ENCODE peak calls at places on chromosome 20, in five cellular contexts. V is HCT116, F is Panc1, C is transverse colon, T is K562. S is an unnamed sample. For H3K27me3, the result is how much of the 10 kb centered on the place peaks cover.

GRCh38 chr20:49890651-49891361 is 24.5 kb downstream of the SPATA2 start:
- DNase-seq in V (no peak), F (no peak), C (no peak), T (no peak), S (peak)

GRCh38 chr20:38113401-38114325 is 51.4 kb downstream of the TGM2 start:
- DNase-seq in V (peak), F (no peak), C (no peak), T (peak), S (no peak)

GRCh38 chr20:24779166-24779565 is 169.9 kb upstream of the CST7 start:
- DNase-seq in V (no peak), F (no peak), C (no peak), T (no peak), S (no peak)

GRCh38 chr20:48129319-48129973 is 344.2 kb upstream of the SULF2 start:
- DNase-seq in V (no peak), F (no peak), C (no peak), T (no peak), S (no peak)

GRCh38 chr20:19341348-19342053 is 129.1 kb downstream of the SLC24A3 start:
- DNase-seq in V (no peak), F (no peak), C (no peak), T (no peak), S (no peak)

GRCh38 chr20:34824026-34824860 is 1.2 kb downstream of the NCOA6 start:
- DNase-seq in V (peak), F (peak), C (peak), T (peak), S (peak)

GRCh38 chr20:48898210-48898609 is 23.3 kb upstream of the ARFGEF2 start:
- DNase-seq in V (no peak), F (no peak), C (no peak), T (no peak), S (no peak)

GRCh38 chr20:59151820-59152219 is 11.8 kb upstream of the ZNF831 start:
- DNase-seq in V (no peak), F (no peak), C (no peak), T (no peak), S (no peak)

GRCh38 chr20:9392892-9393857 is 121.2 kb upstream of the LAMP5 start:
- DNase-seq in V (peak), F (no peak), C (peak), T (peak), S (no peak)

GRCh38 chr20:61957961-61958715 is 107.5 kb downstream of the TAF4 start:
- DNase-seq in V (no peak), F (no peak), C (no peak), T (no peak), S (peak)

GRCh38 chr20:61959301-61959700 is 106.4 kb downstream of the TAF4 start:
- DNase-seq in V (peak), F (no peak), C (no peak), T (peak), S (no peak)

GRCh38 chr20:61963149-61963548 is 102.5 kb downstream of the TAF4 start:
- DNase-seq in V (no peak), F (no peak), C (no peak), T (no peak), S (no peak)

GRCh38 chr20:61958773-61959172 is 106.9 kb downstream of the TAF4 start:
- DNase-seq in V (no peak), F (no peak), C (no peak), T (no peak), S (no peak)

GRCh38 chr20:61960836-61961235 is 104.8 kb downstream of the TAF4 start:
- DNase-seq in V (no peak), F (no peak), C (no peak), T (no peak), S (no peak)
- H3K27me3 ChIP-seq in V (under half), F (under half), C (under half), T (under half), S (under half)

DNA sequence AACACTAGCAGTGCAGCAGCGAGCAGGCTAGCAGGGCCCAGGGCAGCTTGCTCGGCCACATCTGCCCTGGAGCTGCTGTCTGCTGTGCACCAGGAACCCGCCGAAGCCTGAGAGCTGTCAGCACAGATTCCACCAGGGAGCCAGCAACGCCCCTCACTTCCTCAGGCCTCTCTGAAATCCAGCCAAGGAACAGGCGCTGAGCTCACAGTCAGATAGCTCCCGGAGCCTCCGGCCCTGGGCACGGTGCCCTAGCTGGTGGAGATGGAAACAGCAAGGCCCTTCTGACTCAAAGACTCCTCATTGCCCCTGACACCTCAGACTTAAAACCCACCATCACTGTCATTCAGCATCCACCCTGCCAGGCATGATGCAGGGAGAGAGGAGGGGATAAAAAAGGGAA is 839.4 kb downstream of the MAFB start:
- DNase-seq in V (no peak), F (no peak), C (peak), T (no peak), S (peak)
- TF ChIP-seq CTCF in V (no peak), F (no peak), C (no peak), T (no peak), S (no peak)

DNA sequence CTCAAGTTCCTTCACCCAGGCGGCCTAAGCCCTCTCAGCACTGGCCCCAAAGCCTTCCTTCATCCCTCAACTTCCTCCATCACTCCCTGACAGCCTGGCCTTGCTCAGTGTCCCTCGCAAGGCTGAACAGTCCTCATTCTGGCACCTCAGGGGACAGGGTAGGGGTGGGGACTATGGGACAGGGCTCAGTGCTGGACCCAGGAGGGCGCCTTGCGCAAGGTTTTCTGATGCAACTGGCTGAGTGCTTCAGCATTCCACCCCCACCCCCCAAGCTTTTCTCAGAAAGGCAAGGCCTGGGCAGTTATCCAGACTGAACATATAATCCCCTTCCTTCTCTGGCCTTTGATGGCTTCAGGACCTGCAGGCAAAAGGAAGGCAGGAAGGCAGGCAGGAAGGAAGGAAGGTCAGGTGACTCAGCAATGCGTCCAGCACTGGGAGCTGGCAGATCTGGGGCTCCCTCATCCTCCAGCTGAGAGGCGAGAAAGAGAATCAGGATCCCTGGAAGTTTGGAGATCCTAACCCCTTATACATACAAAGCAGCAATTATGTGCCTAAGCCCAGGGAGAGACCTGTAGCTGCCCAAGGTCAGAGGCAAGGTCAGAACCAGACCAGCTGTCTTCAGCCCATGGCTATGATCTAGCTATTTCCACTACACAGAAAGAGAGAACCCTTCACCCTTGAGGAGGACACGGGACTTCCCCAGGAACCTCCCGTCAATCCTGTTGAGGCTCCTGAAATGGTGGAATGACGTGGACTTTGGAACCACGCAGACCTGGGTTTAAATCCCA is 8.6 kb upstream of the TRIB3 start:
- DNase-seq in V (peak), F (no peak), C (peak), T (peak), S (no peak)
- TF ChIP-seq POLR2AphosphoS5 in V (peak), F (no peak), C (no peak), T (peak), S (no peak)

GRCh38 chr20:4344660-4345059 is 329.3 kb upstream of the RNF24 start:
- DNase-seq in V (no peak), F (no peak), C (no peak), T (no peak), S (no peak)
- H3K27me3 ChIP-seq in V (under half), F (under half), C (under half), T (under half), S (under half)

GRCh38 chr20:32664352-32665159 is 9.2 kb downstream of the C20orf203 start:
- DNase-seq in V (no peak), F (no peak), C (no peak), T (peak), S (no peak)

GRCh38 chr20:32663704-32664351 is 9.9 kb downstream of the C20orf203 start:
- DNase-seq in V (no peak), F (no peak), C (no peak), T (no peak), S (no peak)

GRCh38 chr20:32667030-32667429 is 6.7 kb downstream of the C20orf203 start:
- DNase-seq in V (no peak), F (no peak), C (no peak), T (no peak), S (no peak)

GRCh38 chr20:32660661-32661060 is 13.1 kb downstream of the C20orf203 start:
- DNase-seq in V (no peak), F (no peak), C (no peak), T (no peak), S (no peak)

DNA sequence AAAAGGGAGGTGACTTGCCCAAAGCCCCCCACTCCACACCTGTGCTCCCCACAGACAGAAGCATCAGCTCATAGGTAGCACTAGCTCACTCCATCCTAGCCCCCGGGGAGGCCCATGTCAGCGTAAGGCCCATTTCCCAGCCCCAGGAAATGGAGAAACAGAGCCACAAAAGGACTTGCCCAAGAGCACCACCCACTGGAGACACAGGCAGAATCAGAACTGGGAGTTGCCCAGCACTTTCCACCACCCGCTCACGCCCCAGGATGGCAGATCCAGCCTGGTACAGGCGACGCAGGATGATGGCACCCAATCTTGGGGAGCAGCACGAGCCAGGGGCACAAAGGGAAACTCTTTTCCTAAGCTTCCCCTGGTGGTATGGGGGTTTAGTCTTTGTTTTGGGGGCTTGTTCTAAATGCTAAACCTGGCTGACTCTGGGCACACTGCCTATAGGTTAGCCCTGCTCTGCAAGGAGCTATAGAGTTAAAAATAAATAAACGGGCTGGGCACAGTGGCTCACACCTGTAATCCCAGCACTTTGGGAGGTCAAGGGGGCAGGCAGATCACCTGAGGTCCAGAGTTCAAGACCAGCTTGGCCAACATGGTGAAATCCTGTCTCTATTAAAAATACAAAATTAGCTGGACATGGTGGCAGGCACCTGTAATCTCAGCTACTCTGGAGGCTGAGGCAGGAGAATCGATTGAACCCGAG is 11.8 kb downstream of the C20orf203 start:
- DNase-seq in V (no peak), F (no peak), C (no peak), T (no peak), S (no peak)
- TF ChIP-seq CTCF in V (no peak), F (no peak), C (no peak), T (peak), S (no peak)

GRCh38 chr20:10504893-10505292 is 69.8 kb downstream of the SLX4IP start:
- DNase-seq in V (no peak), F (no peak), C (no peak), T (no peak), S (no peak)
- TF ChIP-seq POLR2AphosphoS5 in V (no peak), F (no peak), C (peak), T (no peak), S (peak)

GRCh38 chr20:46903937-46904336 is 9.3 kb downstream of the EYA2 start:
- DNase-seq in V (no peak), F (no peak), C (no peak), T (no peak), S (no peak)
- H3K27me3 ChIP-seq in V (under half), F (under half), C (under half), T (under half), S (under half)

S was measured in breast epithelium.